ENCODE peak calls at places on chromosomes 13 and 19, in five cellular contexts. C is testis, K is upper lobe of right lung, I is tibial nerve, A is OCI-LY7. X is an unnamed sample. For H3K4me1, the result is how much of the 10 kb centered on the place peaks cover.

GRCh38 chr19:47512183-47512947 is 2.5 kb downstream of the NAPA start:
- DNase-seq in C (peak), K (no peak), I (peak), A (no peak), X (peak)

GRCh38 chr13:63948045-63948444 is 2532.4 kb upstream of the PCDH20 start:
- DNase-seq in C (no peak), K (no peak), I (no peak), A (no peak), X (peak)

GRCh38 chr19:18776736-18777135 is 14.4 kb downstream of the COMP start:
- DNase-seq in C (no peak), K (no peak), I (no peak), A (no peak), X (no peak)

GRCh38 chr19:32543107-32543900 is 37.7 kb upstream of the PDCD5 start:
- DNase-seq in C (no peak), K (no peak), I (no peak), A (no peak), X (no peak)

GRCh38 chr19:18697680-18698079 is 14.2 kb downstream of the CRTC1 start:
- DNase-seq in C (no peak), K (peak), I (no peak), A (peak), X (no peak)

GRCh38 chr19:11747277-11747676 is 8.5 kb upstream of the ZNF823 start:
- DNase-seq in C (no peak), K (no peak), I (no peak), A (no peak), X (no peak)

GRCh38 chr19:40419066-40419612 is 6.0 kb upstream of the PRX start:
- DNase-seq in C (no peak), K (no peak), I (no peak), A (no peak), X (no peak)

GRCh38 chr13:60329221-60329983 is 67.6 kb upstream of the TDRD3 start:
- DNase-seq in C (peak), K (peak), I (no peak), A (peak), X (peak)

GRCh38 chr19:29675650-29676186 is 10.5 kb downstream of the PLEKHF1 start:
- DNase-seq in C (no peak), K (peak), I (no peak), A (no peak), X (no peak)

GRCh38 chr13:45224181-45224580 is 23.3 kb upstream of the KCTD4 start:
- DNase-seq in C (no peak), K (no peak), I (no peak), A (no peak), X (peak)

GRCh38 chr19:47723573-47723923 is 10.3 kb downstream of the EHD2 start:
- DNase-seq in C (peak), K (peak), I (peak), A (no peak), X (peak)

GRCh38 chr13:102128216-102128800 is 273.5 kb downstream of the FGF14 start:
- DNase-seq in C (no peak), K (no peak), I (no peak), A (no peak), X (no peak)

GRCh38 chr13:52884429-52884828 is 36.0 kb upstream of the PCDH8 start:
- DNase-seq in C (no peak), K (no peak), I (no peak), A (no peak), X (no peak)

GRCh38 chr13:74280795-74281490 is 146.7 kb upstream of the KLF12 start:
- DNase-seq in C (no peak), K (no peak), I (no peak), A (no peak), X (no peak)

GRCh38 chr13:50731400-50731799 is 112.1 kb downstream of the DLEU7 start:
- DNase-seq in C (no peak), K (no peak), I (no peak), A (no peak), X (no peak)

GRCh38 chr19:1383014-1383310 is 745 bp upstream of the NDUFS7 start:
- DNase-seq in C (no peak), K (no peak), I (no peak), A (no peak), X (no peak)

GRCh38 chr19:38359242-38360021 is 14.9 kb upstream of the PSMD8 start:
- DNase-seq in C (no peak), K (no peak), I (no peak), A (no peak), X (no peak)

GRCh38 chr13:74290324-74290773 is 156.1 kb upstream of the KLF12 start:
- DNase-seq in C (peak), K (no peak), I (no peak), A (peak), X (peak)

GRCh38 chr13:75217949-75218348 is 264.0 kb downstream of the TBC1D4 start:
- DNase-seq in C (peak), K (no peak), I (no peak), A (no peak), X (no peak)

GRCh38 chr13:46489586-46490023 is 63.4 kb upstream of the LRCH1 start:
- DNase-seq in C (no peak), K (no peak), I (peak), A (no peak), X (no peak)

GRCh38 chr19:49896863-49897621 is at the start of gene IL4I1:
- DNase-seq in C (no peak), K (peak), I (peak), A (peak), X (no peak)

GRCh38 chr13:99471231-99472202 is 29.8 kb upstream of the TM9SF2 start:
- DNase-seq in C (no peak), K (no peak), I (no peak), A (no peak), X (no peak)

GRCh38 chr13:65856464-65856863 is 1373.7 kb downstream of the PCDH9 start:
- DNase-seq in C (no peak), K (no peak), I (no peak), A (no peak), X (no peak)

GRCh38 chr13:85970727-85971126 is 171.5 kb upstream of the SLITRK6 start:
- DNase-seq in C (no peak), K (no peak), I (no peak), A (no peak), X (no peak)

GRCh38 chr19:9834302-9834725 is 804 bp upstream of the PIN1 start:
- DNase-seq in C (no peak), K (no peak), I (no peak), A (no peak), X (no peak)

GRCh38 chr13:100694722-100695644 is 20.4 kb upstream of the TMTC4 start:
- DNase-seq in C (peak), K (no peak), I (no peak), A (no peak), X (peak)

GRCh38 chr13:98746968-98747367 is 5.5 kb downstream of the SLC15A1 start:
- DNase-seq in C (no peak), K (no peak), I (no peak), A (no peak), X (no peak)

DNA sequence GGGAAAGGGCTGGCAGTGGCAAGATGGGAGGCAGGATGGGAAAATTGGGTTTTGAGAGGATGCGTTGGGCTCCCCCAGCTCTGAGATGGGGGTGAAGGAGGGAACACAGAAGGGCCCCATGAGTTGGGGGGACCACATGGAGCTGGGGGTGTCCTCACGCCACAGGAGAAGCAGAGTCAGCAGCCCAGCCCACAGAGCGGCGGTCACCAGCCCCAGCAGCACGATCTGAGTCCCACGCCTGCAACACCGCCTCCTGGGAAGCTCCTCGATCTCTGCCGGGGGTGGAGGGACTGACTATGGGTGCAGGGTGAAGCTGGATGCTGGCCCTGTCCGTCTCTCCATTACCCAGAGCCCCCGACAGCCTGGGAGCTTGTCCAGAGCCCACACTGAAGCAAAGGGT is 3.3 kb downstream of the FCER2 start:
- DNase-seq in C (no peak), K (no peak), I (no peak), A (no peak), X (no peak)
- H3K4me1 ChIP-seq in C (under half), K (under half), I (under half), A (half or more), X (under half)

DNA sequence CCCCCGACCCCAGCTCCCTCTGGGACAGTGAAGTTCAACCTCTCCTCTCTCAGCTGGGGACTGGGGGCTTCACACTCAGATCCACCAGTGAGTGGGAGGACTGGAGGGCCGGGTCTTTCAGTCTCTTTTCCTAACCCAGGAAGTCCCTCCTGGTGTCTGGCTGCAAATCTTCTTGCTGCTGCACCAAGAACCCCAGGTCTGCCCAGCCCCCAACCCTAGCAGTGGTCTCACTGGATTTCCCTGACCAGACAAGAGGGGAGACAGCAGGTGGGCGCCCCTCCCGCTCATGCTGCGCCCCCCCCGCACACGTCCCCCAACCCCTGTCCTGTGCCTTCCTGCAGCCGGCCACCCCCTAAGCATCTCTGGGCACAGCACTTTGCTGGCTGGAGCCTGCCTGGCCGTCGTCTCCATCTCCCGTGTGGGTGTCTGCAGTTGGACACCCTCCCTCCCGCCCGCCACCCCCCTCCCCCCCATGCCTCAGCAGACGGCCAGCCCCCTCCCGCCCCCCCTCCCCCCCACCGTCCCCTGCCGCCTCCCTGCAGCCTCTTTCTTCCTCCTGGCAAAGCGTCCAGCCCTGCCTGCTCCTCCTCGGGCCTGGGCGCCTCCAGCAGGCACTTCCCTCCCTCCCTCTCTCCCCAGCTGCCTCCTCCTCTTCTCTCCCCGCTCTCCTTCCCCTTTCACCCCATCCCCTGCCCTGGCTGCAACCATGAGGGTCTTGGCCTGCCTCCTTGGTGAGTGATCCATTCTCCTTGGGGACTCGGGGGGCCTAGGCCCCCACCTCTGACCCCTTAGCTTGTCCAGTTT is at the start of gene SSC5D:
- DNase-seq in C (peak), K (no peak), I (no peak), A (no peak), X (peak)
- H3K4me1 ChIP-seq in C (under half), K (under half), I (under half), A (under half), X (under half)

GRCh38 chr13:69423844-69424243 is 683.8 kb upstream of the ATXN8OS start:
- DNase-seq in C (no peak), K (no peak), I (no peak), A (no peak), X (no peak)
- H3K4me1 ChIP-seq in C (under half), K (under half), I (under half), A (under half), X (under half)

GRCh38 chr19:41869374-41869955 is 7.6 kb upstream of the CD79A start:
- DNase-seq in C (no peak), K (no peak), I (no peak), A (peak), X (no peak)

GRCh38 chr19:41872775-41873647 is 4.1 kb upstream of the CD79A start:
- DNase-seq in C (peak), K (peak), I (no peak), A (peak), X (peak)

GRCh38 chr19:41872384-41872774 is 4.7 kb upstream of the CD79A start:
- DNase-seq in C (no peak), K (no peak), I (no peak), A (no peak), X (no peak)

GRCh38 chr19:41870401-41870873 is 6.6 kb upstream of the CD79A start:
- DNase-seq in C (no peak), K (no peak), I (no peak), A (no peak), X (no peak)

DNA sequence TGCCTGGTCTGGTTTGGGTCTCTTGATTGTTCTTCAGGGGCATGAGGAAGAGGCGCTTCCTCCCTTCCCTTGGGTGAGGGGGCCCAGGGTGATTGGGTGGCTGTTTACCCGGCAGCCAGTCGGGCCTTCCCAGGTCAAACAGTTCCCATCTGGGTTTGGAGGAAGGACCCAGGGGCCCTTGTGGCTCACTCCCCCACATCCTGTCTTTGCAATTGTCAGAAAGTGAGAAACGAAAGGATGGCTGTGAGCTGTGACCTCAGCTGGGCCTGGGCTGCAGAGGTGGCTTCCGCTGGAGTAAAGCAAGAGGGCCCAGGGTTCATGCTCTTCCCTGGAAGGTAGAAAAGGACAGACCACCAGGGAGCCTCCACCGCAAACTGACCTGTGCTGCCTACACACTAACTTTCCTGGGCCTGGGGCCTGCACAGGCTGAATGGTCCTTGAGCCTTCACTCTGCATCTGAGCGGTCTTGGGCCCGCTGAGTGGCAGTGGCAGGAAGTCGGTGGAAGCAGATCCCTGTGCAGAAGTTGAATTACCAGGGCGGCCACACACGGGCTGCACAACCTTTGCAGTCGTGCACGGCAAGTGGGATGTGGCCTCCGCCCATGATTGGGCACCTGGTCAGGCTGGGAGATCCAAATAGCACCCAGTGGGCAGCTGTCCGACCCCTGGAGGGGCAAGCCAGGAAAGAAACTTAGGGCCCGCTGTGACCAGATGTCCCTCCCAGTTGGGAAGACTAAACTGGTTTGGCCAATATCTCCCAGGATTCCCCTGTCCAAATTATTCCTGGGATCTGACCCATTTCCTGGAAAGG is 5.3 kb upstream of the CD79A start:
- DNase-seq in C (no peak), K (no peak), I (no peak), A (peak), X (no peak)
- H3K4me1 ChIP-seq in C (under half), K (half or more), I (under half), A (half or more), X (under half)

DNA sequence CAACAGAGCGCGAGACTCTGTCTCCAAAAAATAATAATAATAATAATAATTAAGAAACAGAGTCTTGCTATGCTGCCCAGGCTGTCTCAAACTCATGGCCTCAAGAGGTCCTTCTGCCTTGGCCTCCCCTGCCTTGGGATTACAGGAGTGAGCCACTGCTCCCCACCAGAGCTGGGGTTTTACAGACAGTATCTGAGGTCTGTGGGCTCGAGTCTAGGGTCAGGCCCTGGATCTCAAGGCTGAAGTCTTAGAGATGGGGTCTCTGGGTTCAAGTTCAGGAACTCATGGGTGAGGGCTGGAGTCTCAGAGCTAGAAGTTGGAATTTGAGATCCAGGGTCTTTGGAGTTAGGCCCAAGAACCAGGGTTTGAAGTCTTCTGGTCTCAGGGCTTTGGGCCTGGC is 3.5 kb downstream of the IL11 start:
- DNase-seq in C (no peak), K (no peak), I (no peak), A (no peak), X (no peak)
- H3K4me1 ChIP-seq in C (under half), K (under half), I (under half), A (under half), X (under half)

GRCh38 chr13:31355001-31355400 is 155.2 kb downstream of the B3GLCT start:
- DNase-seq in C (no peak), K (no peak), I (no peak), A (no peak), X (no peak)

GRCh38 chr13:31350560-31350959 is 150.8 kb downstream of the B3GLCT start:
- DNase-seq in C (no peak), K (no peak), I (no peak), A (no peak), X (no peak)

GRCh38 chr13:31351376-31351775 is 151.6 kb downstream of the B3GLCT start:
- DNase-seq in C (no peak), K (no peak), I (no peak), A (no peak), X (no peak)

GRCh38 chr13:31349156-31349555 is 149.4 kb downstream of the B3GLCT start:
- DNase-seq in C (no peak), K (no peak), I (no peak), A (no peak), X (no peak)

DNA sequence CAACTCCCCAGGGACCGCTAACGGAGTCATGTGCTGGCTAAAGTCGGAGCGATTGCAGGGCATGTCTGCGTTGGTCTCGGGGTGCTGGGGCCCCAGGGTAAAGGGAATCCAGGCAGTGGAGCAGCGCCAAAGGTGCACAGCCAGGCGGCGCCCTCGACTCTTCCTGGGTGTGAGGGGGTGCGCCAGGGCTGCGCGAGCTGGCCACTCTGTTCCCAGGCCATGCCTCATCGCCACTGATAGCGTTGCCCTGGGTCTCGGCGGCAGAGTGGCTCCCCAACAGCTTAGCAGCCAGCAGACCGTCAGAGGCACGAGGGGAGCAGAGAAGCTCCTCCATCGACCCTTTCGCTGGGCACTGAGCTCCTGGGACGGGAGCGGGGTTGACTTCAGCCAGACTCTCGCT is 152.7 kb downstream of the B3GLCT start:
- DNase-seq in C (no peak), K (no peak), I (no peak), A (no peak), X (no peak)
- H3K4me1 ChIP-seq in C (under half), K (under half), I (under half), A (under half), X (under half)

GRCh38 chr13:113855012-113855921 is 8.6 kb downstream of the GAS6 start:
- DNase-seq in C (peak), K (no peak), I (no peak), A (no peak), X (no peak)
- H3K4me1 ChIP-seq in C (half or more), K (under half), I (under half), A (under half), X (under half)

DNA sequence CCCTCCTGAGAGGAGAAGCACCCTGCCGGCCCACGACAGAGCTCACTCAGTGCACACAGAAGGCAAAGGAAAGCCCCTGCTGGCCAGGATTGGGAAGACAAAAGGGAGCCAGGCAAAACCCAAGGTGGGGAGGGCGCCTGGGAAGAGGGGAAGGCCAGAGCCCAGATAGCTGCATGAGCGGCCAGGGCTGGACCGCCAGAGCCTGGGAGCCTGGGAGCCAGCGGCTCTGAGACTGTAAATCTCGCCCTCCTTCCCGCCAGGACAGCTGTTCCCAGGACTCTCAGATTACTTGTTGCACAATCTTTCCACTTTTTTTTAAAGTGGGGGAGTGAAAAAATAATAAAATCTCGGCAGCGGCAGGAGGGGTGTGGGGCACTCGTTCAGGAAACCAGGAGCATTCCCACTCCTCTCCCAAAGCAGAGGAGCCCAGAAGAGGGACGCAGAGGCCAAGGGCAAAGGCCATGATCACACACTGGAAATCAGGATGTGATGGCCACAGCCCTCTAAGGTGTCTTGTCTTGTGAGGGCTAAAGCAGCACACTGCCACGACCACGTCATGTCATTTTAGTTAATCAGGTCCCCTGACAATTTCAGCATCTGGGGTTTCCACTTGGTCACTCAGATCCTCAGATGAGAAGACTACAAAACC is 19.6 kb upstream of the EPHX3 start:
- DNase-seq in C (peak), K (no peak), I (peak), A (no peak), X (peak)
- H3K4me1 ChIP-seq in C (half or more), K (half or more), I (under half), A (under half), X (half or more)

DNA sequence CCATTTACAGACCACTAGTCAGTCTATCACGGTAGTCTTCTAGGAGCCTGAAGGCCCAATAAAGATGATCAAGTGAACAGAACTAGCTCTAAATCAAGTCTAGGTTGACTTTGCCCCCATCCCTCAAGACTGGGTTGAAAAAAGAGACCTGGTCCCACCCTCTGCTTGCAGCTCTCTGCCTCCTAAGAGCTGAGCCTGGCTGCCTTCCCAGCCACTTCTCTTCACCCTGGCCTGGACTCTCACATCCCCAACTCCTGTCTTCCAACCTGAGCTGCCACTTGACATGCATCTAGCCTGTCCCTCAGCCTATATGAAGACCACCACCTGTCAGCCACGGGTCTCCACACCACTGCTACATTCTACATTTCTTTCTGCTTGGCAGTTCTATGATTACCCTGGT is 99.6 kb downstream of the FOXO1 start:
- DNase-seq in C (no peak), K (no peak), I (no peak), A (no peak), X (no peak)
- H3K4me1 ChIP-seq in C (under half), K (half or more), I (under half), A (half or more), X (under half)